ENCODE peak calls at places on chromosomes 13 and 19, in four cellular contexts. Q is IMR-90, Z is glutamatergic neuron, S is suprapubic skin. R is an unnamed sample.

GRCh38 chr19:30225615-30226463 is 146.3 kb upstream of the ZNF536 start:
- DNase-seq in Q (no peak), Z (peak), S (no peak), R (peak)

GRCh38 chr19:32336259-32337111 is 8.9 kb upstream of the ZNF507 start:
- DNase-seq in Q (peak), Z (no peak), S (no peak), R (no peak)

GRCh38 chr13:111558700-111559088 is 238.3 kb downstream of the TEX29 start:
- DNase-seq in S (no peak), Q (no peak), Z (no peak), R (no peak)

GRCh38 chr13:113476811-113477210 is 13.7 kb downstream of the DCUN1D2 start:
- DNase-seq in Q (no peak), Z (no peak), S (no peak), R (no peak)

GRCh38 chr13:94138831-94139230 is 340.7 kb downstream of the DCT start:
- DNase-seq in Z (no peak), S (no peak), Q (no peak), R (no peak)

GRCh38 chr13:37640499-37640898 is 41.9 kb upstream of the POSTN start:
- DNase-seq in S (no peak), Q (peak), Z (no peak), R (no peak)

GRCh38 chr13:99067160-99067985 is 89.5 kb upstream of the DOCK9 start:
- DNase-seq in Q (peak), S (no peak), Z (no peak), R (no peak)

GRCh38 chr19:49339364-49340068 is 4.3 kb downstream of the CD37 start:
- DNase-seq in Q (peak), Z (peak), S (peak), R (peak)

GRCh38 chr13:49110122-49110831 is 109.9 kb upstream of the MLNR start:
- DNase-seq in Q (peak), S (peak), Z (peak), R (peak)

GRCh38 chr19:41234512-41235208 is 15.6 kb downstream of the AXL start:
- DNase-seq in S (no peak), Q (no peak), Z (no peak), R (no peak)

GRCh38 chr13:69641773-69642172 is 465.9 kb upstream of the ATXN8OS start:
- DNase-seq in Q (no peak), Z (no peak), S (no peak), R (no peak)

GRCh38 chr13:100825551-100825950 is 151.0 kb upstream of the TMTC4 start:
- DNase-seq in S (no peak), Z (no peak), Q (peak), R (no peak)

GRCh38 chr19:35973487-35973886 is 21.5 kb upstream of the SDHAF1 start:
- DNase-seq in S (no peak), Q (no peak), Z (no peak), R (no peak)

GRCh38 chr19:3250675-3251074 is 26.2 kb downstream of the CELF5 start:
- DNase-seq in Q (no peak), S (no peak), Z (peak), R (no peak)

GRCh38 chr13:53422415-53422814 is 393.8 kb downstream of the OLFM4 start:
- DNase-seq in Q (no peak), Z (no peak), S (no peak), R (no peak)

GRCh38 chr19:56118666-56119584 is 2.2 kb downstream of the ZNF787 start:
- DNase-seq in S (no peak), Q (no peak), Z (no peak), R (no peak)

GRCh38 chr19:30073152-30074000 is 131.3 kb downstream of the URI1 start:
- DNase-seq in Z (peak), Q (no peak), S (peak), R (no peak)

GRCh38 chr19:39557791-39558622 is 18.0 kb upstream of the EID2 start:
- DNase-seq in Z (no peak), S (no peak), Q (peak), R (no peak)

GRCh38 chr13:26558074-26558805 is 757 bp downstream of the WASF3 start:
- DNase-seq in Z (peak), S (peak), Q (peak), R (peak)

GRCh38 chr13:105634059-105634458 is 901.4 kb downstream of the EFNB2 start:
- DNase-seq in Q (no peak), Z (no peak), S (no peak), R (no peak)

GRCh38 chr19:7874857-7875393 is 735 bp upstream of the PRR36 start:
- DNase-seq in Q (no peak), Z (no peak), S (no peak), R (no peak)

GRCh38 chr13:28548872-28549271 is 53.9 kb upstream of the FLT1 start:
- DNase-seq in Z (no peak), S (no peak), Q (no peak), R (no peak)

GRCh38 chr13:36211567-36211966 is 2.8 kb downstream of the SOHLH2 start:
- DNase-seq in Q (no peak), Z (no peak), S (no peak), R (no peak)

GRCh38 chr13:72820156-72820897 is 38.4 kb downstream of the PIBF1 start:
- DNase-seq in Z (no peak), S (no peak), Q (peak), R (no peak)

GRCh38 chr19:30158067-30158892 is 213.9 kb upstream of the ZNF536 start:
- DNase-seq in Q (no peak), Z (no peak), S (no peak), R (no peak)

GRCh38 chr13:102708991-102709390 is 14.1 kb upstream of the METTL21C start:
- DNase-seq in S (no peak), Z (no peak), Q (no peak), R (no peak)

GRCh38 chr13:47934371-47934770 is 66.7 kb downstream of the SUCLA2 start:
- DNase-seq in S (no peak), Q (no peak), Z (no peak), R (no peak)

GRCh38 chr13:106917024-106917491 is 349.1 kb upstream of the ARGLU1 start:
- DNase-seq in S (no peak), Z (peak), Q (no peak), R (no peak)

GRCh38 chr13:75636339-75637095 is 387 bp downstream of the LMO7 start:
- DNase-seq in S (no peak), Z (peak), Q (peak), R (no peak)

GRCh38 chr13:65461590-65461989 is 1768.5 kb downstream of the PCDH9 start:
- DNase-seq in Z (no peak), Q (peak), S (no peak), R (no peak)

GRCh38 chr19:49613374-49613773 is 22.4 kb downstream of the PRR12 start:
- DNase-seq in Q (no peak), Z (no peak), S (no peak), R (no peak)

GRCh38 chr19:38685666-38686529 is 38.4 kb downstream of the ACTN4 start:
- DNase-seq in Z (no peak), S (peak), Q (peak), R (no peak)

GRCh38 chr13:33677215-33677614 is 140.7 kb upstream of the RFC3 start:
- DNase-seq in Q (no peak), S (no peak), Z (no peak), R (no peak)

GRCh38 chr13:33676700-33677048 is 141.3 kb upstream of the RFC3 start:
- DNase-seq in S (no peak), Z (no peak), Q (peak), R (no peak)

GRCh38 chr13:33678906-33679657 is 138.9 kb upstream of the RFC3 start:
- DNase-seq in Z (no peak), Q (peak), S (no peak), R (peak)

GRCh38 chr13:33679658-33680012 is 138.3 kb upstream of the RFC3 start:
- DNase-seq in Q (no peak), S (no peak), Z (no peak), R (no peak)

GRCh38 chr13:33678084-33678483 is 139.9 kb upstream of the RFC3 start:
- DNase-seq in Z (no peak), S (no peak), Q (no peak), R (no peak)
- TF ChIP-seq CTCF in Z (no peak), S (no peak), Q (no peak), R (no peak)

GRCh38 chr13:44969858-44970484 is 19.3 kb downstream of the NUFIP1 start:
- DNase-seq in S (no peak), Z (no peak), Q (peak), R (no peak)
- TF ChIP-seq CTCF in S (peak), Z (peak), Q (peak), R (peak)

GRCh38 chr19:29001006-29001921 is 211.7 kb downstream of the UQCRFS1 start:
- DNase-seq in Z (no peak), S (no peak), Q (no peak), R (no peak)
- TF ChIP-seq CTCF in Z (no peak), S (no peak), Q (no peak), R (no peak)

DNA sequence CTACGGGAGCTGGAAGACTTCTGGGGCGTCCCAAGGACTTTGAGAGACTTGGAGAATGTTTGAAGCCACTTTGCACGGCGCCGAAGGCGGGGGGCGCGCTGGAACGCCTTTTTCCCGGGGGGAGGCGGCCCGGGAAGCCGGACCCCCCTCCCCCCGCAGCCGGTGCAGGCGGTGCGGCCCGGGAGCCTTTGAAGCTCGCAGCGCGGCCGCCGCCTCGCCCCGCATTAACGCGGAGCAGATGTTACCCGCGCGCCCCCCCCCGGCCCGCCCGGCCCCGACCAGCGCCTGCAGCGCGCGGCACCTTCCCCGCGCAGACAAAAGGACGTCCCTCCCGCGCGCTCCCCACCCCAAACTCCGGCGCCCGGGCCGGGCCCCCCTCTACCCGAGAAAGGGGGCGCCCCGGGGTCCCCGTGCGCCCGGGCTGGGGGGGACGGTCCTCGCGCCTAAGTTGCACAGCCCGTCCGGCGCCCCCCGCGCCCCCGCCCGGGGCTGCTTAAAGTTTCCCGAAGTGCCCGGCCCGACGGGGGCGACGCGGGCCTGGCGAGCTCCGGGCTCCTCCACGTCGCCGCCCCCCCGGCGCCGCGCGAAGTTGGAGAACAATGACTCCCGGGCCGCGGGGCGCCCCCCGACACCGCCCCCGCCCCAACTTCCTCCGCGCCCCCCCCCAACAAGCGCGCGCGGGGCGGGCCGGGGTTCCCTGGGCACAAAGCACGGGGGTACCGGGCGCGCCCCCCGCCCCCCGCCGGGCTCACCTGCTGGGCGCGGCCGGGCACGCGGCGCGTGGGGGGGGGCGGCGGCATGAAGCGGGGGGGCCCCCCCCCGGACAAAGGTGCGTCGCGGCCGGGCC is 644 bp downstream of the TCF3 start:
- DNase-seq in Z (peak), S (peak), Q (peak), R (no peak)
- TF ChIP-seq CTCF in Z (no peak), S (no peak), Q (no peak), R (no peak)

DNA sequence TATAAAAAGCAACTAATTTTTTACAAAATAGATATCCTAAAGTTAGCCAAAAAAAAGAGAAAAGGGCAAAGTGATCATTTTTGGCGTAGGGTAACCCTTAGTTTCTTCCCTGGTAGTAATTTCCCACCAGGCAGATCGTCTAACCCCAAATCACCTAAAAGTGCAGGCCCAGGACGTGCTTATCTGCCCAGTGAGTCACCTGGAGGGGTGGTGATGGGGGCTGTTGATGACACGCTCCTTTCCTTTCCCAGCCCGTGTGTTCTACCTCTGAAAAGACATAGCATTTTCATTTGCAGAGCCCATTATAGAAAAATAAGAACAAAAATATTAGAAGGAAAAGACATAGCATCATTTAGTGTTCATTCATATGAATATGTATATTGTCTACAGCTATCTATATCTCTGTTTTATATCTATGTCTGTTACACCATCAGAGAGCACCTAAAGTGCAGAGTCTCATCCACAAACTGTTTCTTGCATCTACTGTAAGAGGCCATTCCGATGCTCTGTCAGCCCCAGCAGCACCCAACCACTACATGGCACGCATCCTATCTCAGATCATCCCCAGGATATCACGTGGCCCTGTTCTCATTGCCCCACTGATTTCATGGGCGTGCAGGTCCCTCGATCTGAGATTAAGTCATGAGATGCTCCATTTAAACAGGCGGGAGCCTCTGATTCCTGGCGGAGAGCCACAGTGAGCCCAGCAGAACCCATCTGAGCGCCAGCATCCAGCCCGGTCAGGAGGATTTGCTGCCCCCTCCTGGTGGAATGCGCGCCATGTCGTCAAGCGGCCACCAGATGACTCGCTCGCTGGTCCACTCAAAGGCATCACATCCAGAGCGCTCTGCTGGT is 8.5 kb upstream of the LILRB3 start:
- DNase-seq in S (peak), Z (peak), Q (peak), R (peak)
- TF ChIP-seq CTCF in S (peak), Z (peak), Q (peak), R (peak)

GRCh38 chr19:57830071-57830602 is at the start of gene ZNF587B:
- DNase-seq in Z (peak), S (no peak), Q (peak), R (peak)
- TF ChIP-seq CTCF in Z (peak), S (peak), Q (peak), R (peak)

DNA sequence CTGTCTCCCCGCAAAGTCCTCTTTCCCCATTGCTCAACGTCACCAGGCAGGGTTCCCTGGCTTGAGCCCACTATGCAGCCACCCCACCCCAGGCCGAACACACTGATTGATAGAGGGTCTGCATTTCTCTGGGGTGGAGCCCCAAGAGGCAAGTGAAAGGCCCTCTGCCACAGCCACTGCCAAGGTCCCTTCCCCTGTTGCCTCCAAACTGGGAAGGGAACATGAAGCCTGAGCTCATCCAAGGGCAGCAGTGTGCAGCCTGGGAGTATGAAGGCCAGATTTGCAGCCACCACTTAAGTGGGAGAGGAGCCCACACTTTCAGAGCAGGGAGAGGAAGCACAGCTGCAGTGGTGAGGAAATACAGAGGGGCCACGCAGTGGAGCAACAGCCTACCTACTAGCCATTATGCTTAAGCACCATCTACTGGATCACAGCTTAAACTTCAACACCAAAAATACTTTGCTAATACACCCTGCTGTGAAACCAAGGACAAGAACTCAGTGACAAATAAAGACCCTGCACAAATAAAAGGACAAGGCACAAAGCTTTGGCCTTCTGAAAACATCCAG is 48.6 kb downstream of the UBL3 start:
- DNase-seq in Z (no peak), Q (peak), S (no peak), R (no peak)
- TF ChIP-seq CTCF in Z (no peak), Q (no peak), S (no peak), R (no peak)

GRCh38 chr19:53195265-53195879 is 2.2 kb upstream of the ZNF665 start:
- DNase-seq in Q (peak), Z (peak), S (peak), R (peak)
- TF ChIP-seq CTCF in Q (peak), Z (peak), S (peak), R (peak)

GRCh38 chr19:4375620-4376228 is 24.6 kb downstream of the SH3GL1 start:
- DNase-seq in S (peak), Z (no peak), Q (peak), R (no peak)
- TF ChIP-seq CTCF in S (peak), Z (no peak), Q (peak), R (peak)

GRCh38 chr19:51030631-51031030 is 4.2 kb downstream of the KLK12 start:
- DNase-seq in Q (no peak), S (peak), Z (no peak), R (no peak)
- TF ChIP-seq CTCF in Q (no peak), S (no peak), Z (no peak), R (no peak)